ENCODE peak calls at places on chromosomes 11 and 22, in five cellular contexts. One of them, this sample, is unnamed.

GRCh38 chr11:12983331-12983730 is 25.8 kb upstream of the RASSF10 start:
- DNase-seq in GM12878: no peak
- DNase-seq in WTC11: no peak
- DNase-seq in HCT116: no peak
- DNase-seq in A549: no peak
- DNase-seq in this sample: no peak

GRCh38 chr11:17748761-17749721 is 14.5 kb downstream of the KCNC1 start:
- DNase-seq in WTC11: no peak
- DNase-seq in A549: no peak
- DNase-seq in HCT116: no peak
- DNase-seq in GM12878: no peak
- DNase-seq in this sample: no peak

GRCh38 chr22:33529424-33530113 is 390.7 kb downstream of the LARGE1 start:
- DNase-seq in HCT116: no peak
- DNase-seq in A549: no peak
- DNase-seq in GM12878: no peak
- DNase-seq in WTC11: no peak
- DNase-seq in this sample: no peak

GRCh38 chr11:113162590-113162961 is 151.8 kb upstream of the TTC12 start:
- DNase-seq in GM12878: no peak
- DNase-seq in HCT116: no peak
- DNase-seq in WTC11: no peak
- DNase-seq in A549: no peak
- DNase-seq in this sample: no peak

GRCh38 chr11:18731949-18732821 is 6.2 kb upstream of the IGSF22 start:
- DNase-seq in WTC11: peak
- DNase-seq in GM12878: peak
- DNase-seq in HCT116: peak
- DNase-seq in A549: peak
- DNase-seq in this sample: peak

GRCh38 chr11:115129771-115130306 is 374.4 kb downstream of the CADM1 start:
- DNase-seq in HCT116: no peak
- DNase-seq in GM12878: no peak
- DNase-seq in A549: no peak
- DNase-seq in WTC11: no peak
- DNase-seq in this sample: no peak

GRCh38 chr11:35006389-35007128 is 90.1 kb downstream of the PDHX start:
- DNase-seq in A549: no peak
- DNase-seq in WTC11: no peak
- DNase-seq in GM12878: peak
- DNase-seq in HCT116: no peak
- DNase-seq in this sample: peak

GRCh38 chr11:24412722-24413121 is 84.1 kb upstream of the LUZP2 start:
- DNase-seq in HCT116: no peak
- DNase-seq in A549: no peak
- DNase-seq in GM12878: no peak
- DNase-seq in WTC11: no peak
- DNase-seq in this sample: no peak

GRCh38 chr11:74838188-74838587 is 89.5 kb downstream of the RNF169 start:
- DNase-seq in HCT116: no peak
- DNase-seq in A549: no peak
- DNase-seq in WTC11: no peak
- DNase-seq in GM12878: no peak
- DNase-seq in this sample: no peak

GRCh38 chr11:122186439-122187080 is 70.5 kb upstream of the BLID start:
- DNase-seq in A549: no peak
- DNase-seq in HCT116: peak
- DNase-seq in GM12878: no peak
- DNase-seq in WTC11: no peak
- DNase-seq in this sample: peak

DNA sequence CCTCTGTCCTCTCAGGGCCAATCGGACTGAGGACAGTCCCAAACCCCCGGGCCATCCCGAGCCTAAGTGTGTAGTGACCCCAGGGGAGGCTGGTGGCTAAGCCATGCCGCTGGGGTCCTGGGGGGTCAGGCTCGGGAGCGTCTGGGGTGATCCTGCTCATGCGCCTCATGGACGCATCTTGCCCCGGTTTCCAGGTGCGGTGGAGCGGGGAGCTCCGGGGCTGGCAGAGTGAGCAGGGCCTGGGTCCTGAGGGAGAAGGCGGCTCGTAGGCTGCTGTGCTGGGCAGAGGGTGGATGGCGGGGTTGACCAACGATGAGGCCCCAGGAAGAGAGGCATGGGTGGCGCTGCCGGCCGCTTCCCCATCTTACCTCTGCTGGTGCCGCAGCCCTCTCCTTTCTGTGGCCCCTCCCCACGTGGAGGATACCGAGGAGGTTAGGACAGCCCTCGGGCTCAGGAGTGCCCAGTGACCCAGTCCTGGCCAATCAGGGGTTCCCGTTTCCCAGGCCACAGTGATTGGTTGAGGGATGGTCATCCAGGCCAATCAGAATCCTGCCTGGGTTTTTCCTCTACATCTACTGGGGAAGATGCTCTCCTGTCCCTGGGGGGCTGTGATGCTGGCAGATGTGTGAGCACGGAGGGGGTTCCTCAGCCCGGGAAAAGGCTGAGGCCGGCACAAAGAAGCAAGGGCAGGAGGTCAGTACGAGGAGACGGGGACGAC is 171.0 kb downstream of the CTTN start:
- DNase-seq in HCT116: no peak
- DNase-seq in WTC11: no peak
- DNase-seq in A549: no peak
- DNase-seq in GM12878: no peak
- DNase-seq in this sample: no peak
- TF ChIP-seq MAX in HCT116: no peak
- TF ChIP-seq MAX in WTC11: no peak
- TF ChIP-seq MAX in A549: no peak
- TF ChIP-seq MAX in GM12878: no peak
- TF ChIP-seq MAX in this sample: no peak

DNA sequence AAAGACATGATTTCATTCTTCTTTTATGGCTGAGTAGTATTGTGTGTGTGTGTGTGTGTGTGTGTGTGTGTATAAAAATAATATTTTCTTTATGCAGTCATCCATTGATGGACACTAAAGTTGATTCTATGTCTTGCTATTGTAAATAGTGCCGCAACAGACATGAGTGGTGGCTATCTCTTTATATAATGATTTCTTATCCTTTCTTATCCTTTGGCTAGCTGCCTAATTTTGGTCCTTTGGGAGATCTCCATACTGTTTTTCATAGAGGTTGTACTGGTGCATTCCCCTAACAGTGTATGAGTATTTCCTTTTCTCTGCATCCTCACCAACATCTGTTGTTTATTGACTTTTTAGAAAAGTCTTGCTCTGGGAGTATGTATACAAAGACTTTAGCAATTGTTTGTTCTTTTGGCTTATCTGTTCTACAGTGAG is 107.0 kb downstream of the STIM1 start:
- DNase-seq in HCT116: no peak
- DNase-seq in GM12878: no peak
- DNase-seq in A549: no peak
- DNase-seq in WTC11: no peak
- DNase-seq in this sample: no peak
- TF ChIP-seq CTCF in HCT116: no peak
- TF ChIP-seq CTCF in GM12878: no peak
- TF ChIP-seq CTCF in A549: no peak
- TF ChIP-seq CTCF in WTC11: no peak
- TF ChIP-seq CTCF in this sample: no peak

GRCh38 chr11:46248270-46249102 is 29.0 kb upstream of the CREB3L1 start:
- DNase-seq in A549: peak
- DNase-seq in GM12878: no peak
- DNase-seq in WTC11: no peak
- DNase-seq in HCT116: peak
- DNase-seq in this sample: peak
- TF ChIP-seq MAX in A549: no peak
- TF ChIP-seq MAX in GM12878: no peak
- TF ChIP-seq MAX in WTC11: no peak
- TF ChIP-seq MAX in HCT116: peak
- TF ChIP-seq MAX in this sample: no peak

GRCh38 chr22:35399114-35399677 is 744 bp upstream of the MCM5 start:
- DNase-seq in HCT116: no peak
- DNase-seq in A549: no peak
- DNase-seq in GM12878: no peak
- DNase-seq in WTC11: no peak
- DNase-seq in this sample: peak
- TF ChIP-seq CTCF in HCT116: no peak
- TF ChIP-seq CTCF in A549: no peak
- TF ChIP-seq CTCF in GM12878: no peak
- TF ChIP-seq CTCF in WTC11: no peak
- TF ChIP-seq CTCF in this sample: no peak

GRCh38 chr22:45008853-45009751 is 703 bp downstream of the PHF21B start:
- DNase-seq in GM12878: no peak
- DNase-seq in HCT116: no peak
- DNase-seq in WTC11: peak
- DNase-seq in A549: peak
- DNase-seq in this sample: no peak
- TF ChIP-seq MAX in GM12878: no peak
- TF ChIP-seq MAX in HCT116: no peak
- TF ChIP-seq MAX in WTC11: no peak
- TF ChIP-seq MAX in A549: no peak
- TF ChIP-seq MAX in this sample: no peak

DNA sequence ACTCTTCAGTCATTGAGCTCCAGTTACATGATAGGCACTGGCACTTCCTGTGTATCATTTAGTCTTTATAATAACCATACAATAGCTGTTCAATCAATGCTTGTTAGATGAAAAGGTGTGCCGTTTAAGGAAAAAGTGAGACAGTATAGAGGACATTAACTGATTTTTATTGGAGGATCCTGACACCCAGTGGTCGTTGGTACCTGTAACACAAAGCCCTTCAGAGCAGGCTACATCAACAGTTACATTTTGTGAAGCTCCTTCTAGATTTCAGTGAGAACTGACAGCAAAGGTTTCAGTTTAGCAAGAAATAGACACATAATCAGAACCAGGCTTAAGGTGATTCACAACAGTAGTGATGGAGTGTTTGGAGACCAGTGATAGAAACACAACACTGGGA is 44.2 kb downstream of the CCDC81 start:
- DNase-seq in A549: no peak
- DNase-seq in WTC11: no peak
- DNase-seq in HCT116: no peak
- DNase-seq in GM12878: no peak
- DNase-seq in this sample: peak
- TF ChIP-seq CTCF in A549: no peak
- TF ChIP-seq CTCF in WTC11: no peak
- TF ChIP-seq CTCF in HCT116: no peak
- TF ChIP-seq CTCF in GM12878: peak
- TF ChIP-seq CTCF in this sample: no peak

DNA sequence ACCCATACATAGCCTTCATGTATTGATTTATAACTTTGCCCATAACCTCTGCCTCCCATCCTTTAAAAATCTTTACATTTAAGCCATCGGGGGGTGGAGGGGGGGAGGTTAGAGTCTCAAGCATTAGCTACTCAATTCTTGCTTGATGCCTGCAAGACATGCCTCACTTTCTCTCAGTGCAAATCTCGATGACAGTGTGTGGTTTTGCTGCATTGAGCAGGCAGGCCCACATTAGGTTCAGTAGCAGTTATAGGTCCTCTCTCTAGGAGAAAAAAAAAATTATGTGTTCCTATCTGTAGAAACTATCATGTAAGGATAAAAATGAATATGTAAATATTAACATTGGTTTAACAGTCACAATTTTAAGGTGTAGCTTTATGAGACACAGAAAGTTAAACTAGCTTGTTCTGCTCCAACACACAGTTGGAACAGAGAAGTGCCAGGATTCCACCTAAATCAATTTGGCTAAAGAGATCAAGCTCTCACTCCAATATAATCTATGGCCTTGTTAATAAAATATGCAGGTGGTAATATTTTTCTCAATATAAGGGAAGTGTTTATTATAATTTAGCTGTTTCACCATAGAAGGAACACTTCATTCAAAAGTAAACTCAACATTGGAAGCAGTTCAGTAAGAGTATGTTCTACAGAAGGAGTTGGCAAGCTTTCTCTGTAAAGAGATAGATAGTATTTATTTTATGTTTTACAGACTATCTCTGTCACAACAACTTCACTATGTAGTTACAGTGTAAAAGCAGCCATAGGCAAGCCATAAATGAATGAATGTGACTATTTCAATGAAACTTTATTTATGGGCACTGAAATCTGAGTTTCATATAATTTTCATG is 313.8 kb upstream of the ANO3 start:
- DNase-seq in WTC11: no peak
- DNase-seq in HCT116: no peak
- DNase-seq in GM12878: no peak
- DNase-seq in A549: no peak
- DNase-seq in this sample: no peak
- TF ChIP-seq MAX in WTC11: no peak
- TF ChIP-seq MAX in HCT116: no peak
- TF ChIP-seq MAX in GM12878: no peak
- TF ChIP-seq MAX in A549: no peak
- TF ChIP-seq MAX in this sample: no peak

DNA sequence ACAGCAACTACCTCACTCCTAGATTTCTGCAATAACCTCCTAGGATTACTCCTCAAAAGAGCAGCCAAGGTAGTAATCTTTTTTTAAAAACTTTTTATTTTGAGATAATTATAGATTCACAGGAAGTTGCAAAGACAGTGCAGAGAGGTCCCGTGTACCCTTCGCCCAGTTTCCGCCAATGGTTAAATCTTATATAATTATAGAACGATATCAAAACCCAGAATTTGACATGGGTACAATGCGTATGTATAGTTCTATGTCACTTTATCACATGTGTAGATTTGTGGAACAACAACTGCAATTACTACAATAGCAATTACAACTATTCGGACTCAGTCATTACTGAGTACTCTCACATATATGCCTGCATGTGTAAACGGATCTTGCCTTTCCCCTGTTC is 94.8 kb upstream of the APOA1 start:
- DNase-seq in WTC11: no peak
- DNase-seq in GM12878: no peak
- DNase-seq in A549: no peak
- DNase-seq in HCT116: no peak
- DNase-seq in this sample: no peak
- TF ChIP-seq CTCF in WTC11: no peak
- TF ChIP-seq CTCF in GM12878: no peak
- TF ChIP-seq CTCF in A549: no peak
- TF ChIP-seq CTCF in HCT116: no peak
- TF ChIP-seq CTCF in this sample: no peak

DNA sequence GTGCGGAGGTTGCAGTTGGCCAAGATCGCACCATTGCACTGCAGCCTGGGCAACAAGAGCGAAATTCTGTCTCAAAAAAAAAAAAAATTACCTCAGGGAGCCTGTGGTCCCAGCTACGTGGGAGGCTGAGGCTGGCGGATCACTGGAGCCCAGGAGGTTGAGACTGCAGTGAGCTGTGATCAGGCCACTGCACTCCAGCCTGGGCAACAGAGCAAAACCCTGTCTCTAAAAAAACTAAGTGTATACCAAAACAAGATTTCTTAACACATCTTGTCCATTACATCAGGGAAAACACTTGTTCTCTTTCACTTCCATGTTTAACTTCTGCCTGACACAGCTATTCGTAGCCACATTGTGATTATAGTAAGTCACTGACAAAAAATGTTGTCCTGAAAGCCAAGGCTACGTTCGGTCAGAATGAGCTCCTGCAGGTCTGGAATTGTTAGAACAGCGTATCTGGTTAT is 1.4 kb downstream of the TMEM80 start:
- DNase-seq in A549: no peak
- DNase-seq in GM12878: peak
- DNase-seq in HCT116: no peak
- DNase-seq in WTC11: no peak
- DNase-seq in this sample: peak
- TF ChIP-seq MAX in A549: no peak
- TF ChIP-seq MAX in GM12878: no peak
- TF ChIP-seq MAX in HCT116: no peak
- TF ChIP-seq MAX in WTC11: no peak
- TF ChIP-seq MAX in this sample: no peak